ENCODE peak calls at places on chromosomes 4 and X, in seven cellular contexts. I, S, V, M, D, K and F are unnamed samples.

GRCh38 chr4:83947811-83948210 is 411.9 kb downstream of the GPAT3 start:
- DNase-seq in I (no peak), S (no peak), V (no peak), M (no peak), D (no peak), K (no peak), F (no peak)

GRCh38 chr4:33411182-33411581 is 2691.0 kb downstream of the PCDH7 start:
- DNase-seq in I (no peak), S (no peak), V (no peak), M (no peak), D (peak; percentile 13), K (no peak), F (no peak)

GRCh38 chr4:156677136-156677535 is 294.5 kb downstream of the PDGFC start:
- DNase-seq in I (no peak), S (no peak), V (no peak), M (no peak), D (peak; percentile 71), K (no peak), F (no peak)

GRCh38 chr4:73776363-73776762 is 36.0 kb downstream of the CXCL8 start:
- DNase-seq in I (peak; percentile 22), S (peak; percentile 1), V (no peak), M (no peak), D (peak; percentile 48), K (no peak), F (peak; percentile 80)

GRCh38 chr4:17469931-17470674 is 41.8 kb downstream of the QDPR start:
- DNase-seq in I (no peak), S (no peak), V (no peak), M (no peak), D (no peak), K (no peak), F (no peak)

GRCh38 chrX:17703201-17703600 is 34.1 kb upstream of the SCML1 start:
- DNase-seq in I (no peak), S (no peak), V (no peak), M (no peak), D (peak; percentile 67), K (no peak), F (no peak)

GRCh38 chrX:110015915-110016314 is 13.0 kb downstream of the TMEM164 start:
- DNase-seq in I (no peak), S (no peak), V (no peak), M (no peak), D (no peak), K (no peak), F (no peak)

GRCh38 chr4:123672987-123673386 is 276.4 kb downstream of the SPRY1 start:
- DNase-seq in I (no peak), S (no peak), V (no peak), M (no peak), D (peak; percentile 69), K (no peak), F (peak; percentile 82)

GRCh38 chr4:71188197-71188625 is 150.6 kb upstream of the SLC4A4 start:
- DNase-seq in I (no peak), S (no peak), V (no peak), M (no peak), D (no peak), K (no peak), F (no peak)

GRCh38 chr4:185395255-185395955 is at the start of gene LRP2BP:
- DNase-seq in I (no peak), S (peak; percentile 79), V (no peak), M (no peak), D (peak; percentile 18), K (no peak), F (peak; percentile 42)

GRCh38 chrX:69142688-69143239 is 22.5 kb downstream of the PJA1 start:
- DNase-seq in I (no peak), S (no peak), V (no peak), M (no peak), D (no peak), K (no peak), F (no peak)

GRCh38 chrX:17464196-17464595 is 89.2 kb downstream of the NHS start:
- DNase-seq in I (no peak), S (peak; percentile 18), V (no peak), M (no peak), D (peak; percentile 26), K (no peak), F (peak; percentile 42)

GRCh38 chr4:3629665-3630064 is 97.4 kb upstream of the LRPAP1 start:
- DNase-seq in I (no peak), S (no peak), V (peak; percentile 26), M (peak; percentile 9), D (no peak), K (no peak), F (no peak)

GRCh38 chrX:102840871-102841705 is 96.0 kb upstream of the RAB40AL start:
- DNase-seq in I (no peak), S (no peak), V (no peak), M (no peak), D (peak; percentile 80), K (no peak), F (no peak)

GRCh38 chrX:140510895-140511295 is 6.0 kb upstream of the SOX3 start:
- DNase-seq in I (no peak), S (no peak), V (no peak), M (no peak), D (no peak), K (no peak), F (no peak)

DNA sequence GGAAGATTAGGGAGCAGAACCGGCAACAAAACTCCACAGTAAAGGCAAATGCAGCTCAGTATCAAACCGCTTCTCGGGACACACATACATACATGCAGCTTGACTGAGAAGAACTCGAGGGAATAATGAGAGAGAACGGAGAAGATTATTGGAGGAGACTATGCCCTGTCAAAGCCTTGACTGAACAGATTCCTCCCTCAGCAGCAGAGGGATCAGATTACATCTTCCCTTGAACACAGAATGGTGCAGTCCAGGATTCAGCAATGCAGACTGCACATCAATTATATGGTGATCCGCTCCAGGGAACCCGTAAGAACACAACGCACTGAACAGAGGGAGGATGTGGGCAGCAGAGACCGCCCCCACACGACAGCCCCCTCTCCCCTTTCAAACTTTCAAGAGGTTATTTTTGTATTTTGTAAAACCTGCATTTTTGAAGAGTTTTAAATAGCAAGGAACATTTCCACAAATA is 183.2 kb downstream of the FBXW7 start:
- DNase-seq in I (peak; percentile 52), S (peak; percentile 95), V (no peak), M (peak; percentile 33), D (peak; percentile 87), K (peak; percentile 50), F (peak; percentile 89)
- H3K4me3 ChIP-seq in I (peak overlapping the region; percentile 70), S (peak overlapping the region; percentile 58), V (no peak overlapping the region), M (peak overlapping the region; percentile 60), D (peak overlapping the region; percentile 68), K (peak overlapping the region; percentile 58), F (peak overlapping the region; percentile 69)

GRCh38 chr4:42404001-42404400 is 6.7 kb downstream of the SHISA3 start:
- DNase-seq in I (no peak), S (no peak), V (no peak), M (no peak), D (peak; percentile 3), K (no peak), F (no peak)
- TF ChIP-seq CTCF in I (no peak), S (no peak), V (no peak), M (no peak), D (peak; percentile 10), K (no peak), F (peak; percentile 6)

GRCh38 chr4:8228319-8229250 is 29.5 kb downstream of the SH3TC1 start:
- DNase-seq in I (peak; percentile 92), S (peak; percentile 53), V (peak; percentile 96), M (peak; percentile 65), D (peak; percentile 71), K (peak; percentile 84), F (peak; percentile 49)

GRCh38 chr4:8229341-8229975 is 30.4 kb downstream of the SH3TC1 start:
- DNase-seq in I (no peak), S (no peak), V (peak; percentile 49), M (no peak), D (no peak), K (no peak), F (no peak)

GRCh38 chr4:8231551-8232049 is 32.5 kb downstream of the SH3TC1 start:
- DNase-seq in I (no peak), S (no peak), V (peak; percentile 48), M (no peak), D (no peak), K (peak; percentile 41), F (no peak)

GRCh38 chr4:8230891-8231290 is 31.8 kb downstream of the SH3TC1 start:
- DNase-seq in I (no peak), S (no peak), V (peak; percentile 32), M (no peak), D (no peak), K (no peak), F (no peak)

GRCh38 chr4:8230033-8230432 is 30.9 kb downstream of the SH3TC1 start:
- DNase-seq in I (no peak), S (no peak), V (peak; percentile 16), M (no peak), D (no peak), K (no peak), F (no peak)
- H3K4me3 ChIP-seq in I (no peak overlapping the region), S (no peak overlapping the region), V (no peak overlapping the region), M (no peak overlapping the region), D (no peak overlapping the region), K (no peak overlapping the region), F (no peak overlapping the region)

GRCh38 chr4:118680808-118681207 is 4.4 kb upstream of the METTL14 start:
- DNase-seq in I (no peak), S (no peak), V (no peak), M (no peak), D (no peak), K (no peak), F (no peak)

DNA sequence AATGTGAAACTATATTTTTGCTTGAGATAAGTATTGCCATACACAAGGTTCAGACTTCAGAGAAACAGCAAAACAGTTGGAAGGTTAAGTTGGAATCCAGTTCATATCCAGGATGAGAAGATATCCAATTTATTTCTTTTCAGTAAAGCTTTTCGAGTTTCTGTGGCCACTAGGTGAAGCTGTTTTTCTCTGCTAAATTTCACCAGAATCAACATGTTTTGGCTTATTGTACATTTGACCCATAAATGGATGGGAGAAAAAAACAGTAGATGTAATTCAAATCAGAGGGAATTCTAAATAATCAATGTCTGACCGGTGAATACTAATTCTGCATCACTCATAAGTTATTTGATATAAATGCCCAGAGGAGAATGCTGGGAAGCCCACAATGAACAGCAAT is 9.1 kb upstream of the METTL14 start:
- DNase-seq in I (no peak), S (no peak), V (no peak), M (no peak), D (no peak), K (no peak), F (no peak)
- TF ChIP-seq CTCF in I (no peak), S (peak; percentile 25), V (peak; percentile 12), M (peak; percentile 16), D (peak; percentile 27), K (no peak), F (no peak)

GRCh38 chr4:35315419-35315818 is 928.9 kb downstream of the ARAP2 start:
- DNase-seq in I (no peak), S (no peak), V (no peak), M (no peak), D (no peak), K (no peak), F (no peak)
- H3K4me3 ChIP-seq in I (no peak overlapping the region), S (no peak overlapping the region), V (no peak overlapping the region), M (no peak overlapping the region), D (no peak overlapping the region), K (no peak overlapping the region), F (no peak overlapping the region)

GRCh38 chr4:122663814-122664610 is 43.1 kb upstream of the IL21 start:
- DNase-seq in I (no peak), S (no peak), V (no peak), M (no peak), D (no peak), K (no peak), F (no peak)
- TF ChIP-seq CTCF in I (no peak), S (no peak), V (no peak), M (no peak), D (no peak), K (no peak), F (no peak)